ENCODE peak calls at places on chromosome 7, in four cellular contexts. One of them, this sample, is unnamed.

GRCh38 chr7:45183711-45184210 is 26.2 kb downstream of the RAMP3 start:
- DNase-seq in AG04449: no peak
- DNase-seq in glutamatergic neuron: no peak
- DNase-seq in T-cell: no peak
- DNase-seq in this sample: no peak

GRCh38 chr7:46996972-46997371 is 584.9 kb downstream of the TNS3 start:
- DNase-seq in AG04449: no peak
- DNase-seq in T-cell: no peak
- DNase-seq in glutamatergic neuron: no peak
- DNase-seq in this sample: no peak

GRCh38 chr7:37208528-37208927 is 240.1 kb downstream of the ELMO1 start:
- DNase-seq in AG04449: peak; percentile 46
- DNase-seq in T-cell: peak; percentile 9
- DNase-seq in glutamatergic neuron: no peak
- DNase-seq in this sample: peak; percentile 15

GRCh38 chr7:151455690-151456089 is 15.7 kb upstream of the CRYGN start:
- DNase-seq in T-cell: no peak
- DNase-seq in AG04449: no peak
- DNase-seq in glutamatergic neuron: no peak
- DNase-seq in this sample: no peak

GRCh38 chr7:77765906-77766800 is 32.1 kb downstream of the TMEM60 start:
- DNase-seq in AG04449: no peak
- DNase-seq in T-cell: no peak
- DNase-seq in glutamatergic neuron: no peak
- DNase-seq in this sample: no peak

GRCh38 chr7:41574377-41574776 is 128.5 kb downstream of the INHBA start:
- DNase-seq in T-cell: no peak
- DNase-seq in glutamatergic neuron: no peak
- DNase-seq in AG04449: peak; percentile 51
- DNase-seq in this sample: peak; percentile 40

GRCh38 chr7:453597-454306 is 65.9 kb downstream of the PDGFA start:
- DNase-seq in AG04449: no peak
- DNase-seq in glutamatergic neuron: no peak
- DNase-seq in T-cell: no peak
- DNase-seq in this sample: no peak

GRCh38 chr7:121621947-121622346 is 225.8 kb upstream of the FAM3C start:
- DNase-seq in glutamatergic neuron: no peak
- DNase-seq in AG04449: no peak
- DNase-seq in T-cell: no peak
- DNase-seq in this sample: no peak

GRCh38 chr7:129886184-129886817 is 66.5 kb downstream of the UBE2H start:
- DNase-seq in glutamatergic neuron: no peak
- DNase-seq in T-cell: no peak
- DNase-seq in AG04449: no peak
- DNase-seq in this sample: no peak

GRCh38 chr7:33814958-33815735 is 90.2 kb upstream of the BMPER start:
- DNase-seq in AG04449: no peak
- DNase-seq in glutamatergic neuron: peak; percentile 70
- DNase-seq in T-cell: no peak
- DNase-seq in this sample: no peak

GRCh38 chr7:116736927-116737715 is 65.1 kb downstream of the MET start:
- DNase-seq in T-cell: no peak
- DNase-seq in glutamatergic neuron: no peak
- DNase-seq in AG04449: no peak
- DNase-seq in this sample: no peak

GRCh38 chr7:41098402-41098801 is 604.5 kb downstream of the INHBA start:
- DNase-seq in AG04449: no peak
- DNase-seq in glutamatergic neuron: no peak
- DNase-seq in T-cell: no peak
- DNase-seq in this sample: no peak

GRCh38 chr7:112572669-112573301 is 92.0 kb downstream of the LSMEM1 start:
- DNase-seq in AG04449: no peak
- DNase-seq in glutamatergic neuron: no peak
- DNase-seq in T-cell: no peak
- DNase-seq in this sample: no peak

GRCh38 chr7:139286144-139286543 is 55.0 kb upstream of the FMC1 start:
- DNase-seq in AG04449: no peak
- DNase-seq in T-cell: no peak
- DNase-seq in glutamatergic neuron: no peak
- DNase-seq in this sample: no peak

GRCh38 chr7:32039000-32039756 is 31.0 kb downstream of the PDE1C start:
- DNase-seq in AG04449: no peak
- DNase-seq in T-cell: no peak
- DNase-seq in glutamatergic neuron: no peak
- DNase-seq in this sample: no peak

GRCh38 chr7:99601656-99602310 is 3.7 kb downstream of the TMEM225B start:
- DNase-seq in AG04449: no peak
- DNase-seq in T-cell: no peak
- DNase-seq in glutamatergic neuron: no peak
- DNase-seq in this sample: no peak

GRCh38 chr7:116446179-116446855 is 53.2 kb upstream of the CAV2 start:
- DNase-seq in AG04449: no peak
- DNase-seq in T-cell: no peak
- DNase-seq in glutamatergic neuron: no peak
- DNase-seq in this sample: no peak

GRCh38 chr7:129047761-129048160 is 7.2 kb downstream of the TNPO3 start:
- DNase-seq in AG04449: no peak
- DNase-seq in T-cell: no peak
- DNase-seq in glutamatergic neuron: no peak
- DNase-seq in this sample: no peak

GRCh38 chr7:24334627-24335026 is 50.6 kb downstream of the NPY start:
- DNase-seq in T-cell: no peak
- DNase-seq in AG04449: no peak
- DNase-seq in glutamatergic neuron: no peak
- DNase-seq in this sample: no peak

GRCh38 chr7:39465055-39465929 is 100.9 kb upstream of the YAE1 start:
- DNase-seq in T-cell: peak; percentile 4
- DNase-seq in AG04449: peak; percentile 7
- DNase-seq in glutamatergic neuron: no peak
- DNase-seq in this sample: peak; percentile 5

GRCh38 chr7:65449505-65449852 is 75.8 kb downstream of the ZNF92 start:
- DNase-seq in AG04449: no peak
- DNase-seq in T-cell: no peak
- DNase-seq in glutamatergic neuron: no peak
- DNase-seq in this sample: no peak

GRCh38 chr7:128910569-128910945 is at the start of gene KCP:
- DNase-seq in T-cell: no peak
- DNase-seq in glutamatergic neuron: no peak
- DNase-seq in AG04449: no peak
- DNase-seq in this sample: no peak

GRCh38 chr7:157622000-157622399 is 285.2 kb downstream of the DNAJB6 start:
- DNase-seq in AG04449: no peak
- DNase-seq in glutamatergic neuron: no peak
- DNase-seq in T-cell: peak; percentile 29
- DNase-seq in this sample: no peak

GRCh38 chr7:141184532-141185190 is 110.8 kb downstream of the TMEM178B start:
- DNase-seq in T-cell: no peak
- DNase-seq in glutamatergic neuron: no peak
- DNase-seq in AG04449: no peak
- DNase-seq in this sample: no peak

GRCh38 chr7:46115410-46115809 is 194.3 kb upstream of the IGFBP3 start:
- DNase-seq in T-cell: no peak
- DNase-seq in glutamatergic neuron: no peak
- DNase-seq in AG04449: no peak
- DNase-seq in this sample: no peak

GRCh38 chr7:6639627-6640026 is 2.5 kb downstream of the ZNF316 start:
- DNase-seq in glutamatergic neuron: no peak
- DNase-seq in T-cell: no peak
- DNase-seq in AG04449: no peak
- DNase-seq in this sample: no peak

GRCh38 chr7:143363011-143363937 is 761 bp upstream of the FAM131B start:
- DNase-seq in glutamatergic neuron: no peak
- DNase-seq in T-cell: no peak
- DNase-seq in AG04449: no peak
- DNase-seq in this sample: no peak

GRCh38 chr7:55477781-55478374 is 94.4 kb downstream of the VOPP1 start:
- DNase-seq in glutamatergic neuron: no peak
- DNase-seq in AG04449: peak; percentile 88
- DNase-seq in T-cell: no peak
- DNase-seq in this sample: peak; percentile 93

GRCh38 chr7:66952343-66953043 is 31.5 kb downstream of the TMEM248 start:
- DNase-seq in AG04449: no peak
- DNase-seq in glutamatergic neuron: no peak
- DNase-seq in T-cell: no peak
- DNase-seq in this sample: no peak

GRCh38 chr7:77426521-77427051 is 10.4 kb upstream of the GSAP start:
- DNase-seq in T-cell: no peak
- DNase-seq in AG04449: no peak
- DNase-seq in glutamatergic neuron: no peak
- DNase-seq in this sample: no peak

GRCh38 chr7:93476491-93477344 is 97.8 kb downstream of the CALCR start:
- DNase-seq in T-cell: no peak
- DNase-seq in glutamatergic neuron: no peak
- DNase-seq in AG04449: no peak
- DNase-seq in this sample: no peak

GRCh38 chr7:100673942-100674431 is 447 bp downstream of the GNB2 start:
- DNase-seq in AG04449: no peak
- DNase-seq in T-cell: no peak
- DNase-seq in glutamatergic neuron: peak; percentile 36
- DNase-seq in this sample: no peak

GRCh38 chr7:14123923-14124322 is 134.5 kb upstream of the ETV1 start:
- DNase-seq in AG04449: no peak
- DNase-seq in glutamatergic neuron: no peak
- DNase-seq in T-cell: no peak
- DNase-seq in this sample: no peak

GRCh38 chr7:17530741-17531417 is 232.4 kb downstream of the AHR start:
- DNase-seq in AG04449: no peak
- DNase-seq in T-cell: no peak
- DNase-seq in glutamatergic neuron: no peak
- DNase-seq in this sample: no peak

This sample was measured in GM04503.